ENCODE peak calls at places on chromosomes 6 and 20, in seven cellular contexts. V is GM04504; Z is NCI-H2081 treated with DMSO at 0.1 percent for 48 hours; E is activated CD4-positive, alpha-beta T cell treated with anti-CD3 and anti-CD28 coated beads for 48 hours; L is germinal center; P is AG04450; R is stimulated activated CD4-positive, alpha-beta T cell treated with anti-CD3 and anti-CD28 coated beads, TNF-alpha, amount 100 ng/mL, for 48 hours. S is an unnamed sample.

GRCh38 chr6:23390221-23390620 is 735.8 kb upstream of the NRSN1 start:
- DNase-seq in L (no peak), P (no peak), E (no peak), V (no peak), R (no peak), Z (no peak), S (no peak)

GRCh38 chr6:158619922-158620801 is 24.4 kb downstream of the DYNLT1 start:
- DNase-seq in R (no peak), P (no peak), V (no peak), Z (no peak), L (no peak), E (no peak), S (no peak)

GRCh38 chr20:48373555-48373934 is 454.3 kb downstream of the PREX1 start:
- DNase-seq in P (no peak), Z (no peak), E (no peak), L (no peak), R (no peak), V (no peak), S (no peak)

GRCh38 chr6:77457720-77458349 is 5.5 kb downstream of the HTR1B start:
- DNase-seq in R (no peak), E (peak; percentile 58), Z (no peak), L (peak; percentile 33), P (peak; percentile 90), V (peak; percentile 74), S (no peak)

GRCh38 chr6:28211840-28212509 is 13.1 kb upstream of the ZSCAN9 start:
- DNase-seq in R (no peak), L (no peak), Z (no peak), V (no peak), E (no peak), P (no peak), S (no peak)

GRCh38 chr20:53723621-53724020 is 130.0 kb upstream of the ZNF217 start:
- DNase-seq in R (no peak), E (no peak), L (no peak), V (no peak), Z (no peak), P (no peak), S (no peak)

GRCh38 chr6:142947702-142948480 is 2.9 kb upstream of the HIVEP2 start:
- DNase-seq in P (no peak), L (peak; percentile 14), R (no peak), Z (no peak), E (peak; percentile 49), V (no peak), S (no peak)

GRCh38 chr20:61959301-61959700 is 106.4 kb downstream of the TAF4 start:
- DNase-seq in L (no peak), V (no peak), E (no peak), Z (no peak), R (no peak), P (no peak), S (no peak)

GRCh38 chr6:26501482-26501986 is 1.4 kb downstream of the BTN1A1 start:
- DNase-seq in E (peak; percentile 53), R (no peak), L (peak; percentile 30), Z (no peak), V (no peak), P (no peak), S (no peak)

GRCh38 chr20:58571942-58572666 is 56.9 kb upstream of the APCDD1L start:
- DNase-seq in R (no peak), E (no peak), P (peak; percentile 65), V (no peak), L (no peak), Z (no peak), S (no peak)

GRCh38 chr6:125948455-125948854 is 8.1 kb upstream of the HINT3 start:
- DNase-seq in Z (no peak), L (no peak), R (no peak), V (no peak), E (no peak), P (no peak), S (no peak)

GRCh38 chr20:40880063-40880715 is 148.4 kb upstream of the TOP1 start:
- DNase-seq in Z (no peak), V (no peak), L (peak; percentile 49), P (no peak), R (no peak), E (no peak), S (no peak)

GRCh38 chr6:3393796-3394195 is 63.1 kb downstream of the SLC22A23 start:
- DNase-seq in E (no peak), L (no peak), P (no peak), Z (peak; percentile 3), V (no peak), R (no peak), S (no peak)

GRCh38 chr6:150992279-150992678 is 126.8 kb downstream of the MTHFD1L start:
- DNase-seq in R (no peak), Z (no peak), L (no peak), V (no peak), E (no peak), P (no peak), S (no peak)

GRCh38 chr6:36913082-36913481 is 27.3 kb downstream of the C6orf89 start:
- DNase-seq in E (no peak), L (no peak), Z (no peak), R (no peak), V (no peak), P (no peak), S (no peak)

GRCh38 chr6:53192590-53193232 is 44.1 kb upstream of the GCM1 start:
- DNase-seq in Z (no peak), V (no peak), E (no peak), R (no peak), P (no peak), L (no peak), S (peak; percentile 33)

GRCh38 chr6:113697642-113698410 is 159.3 kb upstream of the MARCKS start:
- DNase-seq in L (no peak), E (no peak), Z (no peak), P (peak; percentile 90), R (no peak), V (peak; percentile 72), S (no peak)

GRCh38 chr6:144214622-144215401 is 64.5 kb downstream of the STX11 start:
- DNase-seq in Z (no peak), V (no peak), L (no peak), E (no peak), R (no peak), P (no peak), S (no peak)

GRCh38 chr6:109013551-109014101 is 81.0 kb downstream of the SESN1 start:
- DNase-seq in E (no peak), V (no peak), Z (no peak), R (no peak), L (no peak), P (no peak), S (no peak)

GRCh38 chr6:6788394-6789020 is 200.0 kb downstream of the LY86 start:
- DNase-seq in V (no peak), Z (no peak), R (no peak), L (peak; percentile 40), E (peak; percentile 51), P (no peak), S (no peak)

GRCh38 chr6:157755752-157756411 is 67.2 kb upstream of the SNX9 start:
- DNase-seq in V (no peak), P (no peak), R (peak; percentile 74), Z (no peak), E (peak; percentile 82), L (no peak), S (no peak)

GRCh38 chr6:121382467-121383121 is 48.3 kb upstream of the TBC1D32 start:
- DNase-seq in P (no peak), E (no peak), Z (no peak), V (no peak), R (no peak), L (no peak), S (no peak)

GRCh38 chr6:39923394-39923793 is 10.9 kb downstream of the MOCS1 start:
- DNase-seq in L (no peak), E (no peak), R (no peak), V (no peak), Z (no peak), P (no peak), S (peak; percentile 91)

GRCh38 chr6:169420912-169421543 is 167.4 kb upstream of the THBS2 start:
- DNase-seq in V (no peak), P (no peak), Z (no peak), L (no peak), R (no peak), E (peak; percentile 42), S (no peak)

GRCh38 chr6:74570044-74570443 is 635.8 kb downstream of the COL12A1 start:
- DNase-seq in P (no peak), L (no peak), V (no peak), R (no peak), E (no peak), Z (no peak), S (no peak)

GRCh38 chr6:100255701-100256100 is 209.0 kb downstream of the SIM1 start:
- DNase-seq in R (no peak), E (no peak), V (no peak), L (no peak), P (no peak), Z (no peak), S (no peak)

GRCh38 chr6:141598487-141598886 is 534.2 kb upstream of the GJE1 start:
- DNase-seq in V (no peak), E (no peak), R (no peak), P (no peak), L (no peak), Z (no peak), S (no peak)

GRCh38 chr6:87484491-87484890 is 11.7 kb downstream of the SLC35A1 start:
- DNase-seq in L (no peak), Z (no peak), R (no peak), E (no peak), P (no peak), V (no peak), S (no peak)

GRCh38 chr6:40520683-40521082 is 66.5 kb downstream of the LRFN2 start:
- DNase-seq in R (no peak), V (no peak), E (no peak), Z (no peak), P (no peak), L (no peak), S (no peak)

GRCh38 chr6:149077208-149077607 is 240.3 kb upstream of the TAB2 start:
- DNase-seq in Z (no peak), L (no peak), V (no peak), E (peak; percentile 22), P (no peak), R (no peak), S (no peak)

GRCh38 chr20:1838479-1839279 is 56.5 kb upstream of the SIRPA start:
- DNase-seq in Z (no peak), R (no peak), V (no peak), L (no peak), P (no peak), E (no peak), S (no peak)

GRCh38 chr6:72619883-72620696 is 1.8 kb upstream of the KCNQ5 start:
- DNase-seq in R (peak; percentile 82), V (no peak), P (no peak), L (peak; percentile 72), E (peak; percentile 89), Z (no peak), S (peak; percentile 19)

S was measured in right lobe of liver.